ENCODE peak calls at places on chromosomes 16 and 17, in four cellular contexts. I, N, E and D are unnamed samples.

GRCh38 chr16:22353933-22354541 is 20.4 kb downstream of the CDR2 start:
- DNase-seq in I (no peak), N (no peak), E (peak), D (no peak)

GRCh38 chr17:2745317-2746037 is 4.0 kb downstream of the CCDC92B start:
- DNase-seq in E (no peak), I (no peak), N (no peak), D (no peak)

GRCh38 chr17:36869441-36869840 is 67.8 kb upstream of the LHX1 start:
- DNase-seq in N (no peak), E (no peak), I (no peak), D (no peak)

GRCh38 chr17:13362341-13363122 is 239.2 kb downstream of the HS3ST3A1 start:
- DNase-seq in E (no peak), I (no peak), N (no peak), D (no peak)

GRCh38 chr16:229731-230281 is 557 bp upstream of the LUC7L start:
- DNase-seq in I (no peak), E (no peak), N (no peak), D (no peak)

GRCh38 chr17:50257574-50258224 is 16.6 kb upstream of the TMEM92 start:
- DNase-seq in I (no peak), N (no peak), E (no peak), D (peak)

GRCh38 chr17:9016941-9017552 is 4.3 kb upstream of the NTN1 start:
- DNase-seq in I (no peak), N (no peak), E (no peak), D (no peak)

GRCh38 chr17:2484876-2485275 is 26.8 kb downstream of the METTL16 start:
- DNase-seq in N (no peak), E (no peak), I (no peak), D (peak)

GRCh38 chr17:3845361-3845753 is 689 bp downstream of the NCBP3 start:
- DNase-seq in N (peak), E (no peak), I (no peak), D (no peak)

GRCh38 chr17:28579526-28579925 is 2.8 kb upstream of the ALDOC start:
- DNase-seq in N (no peak), I (no peak), E (no peak), D (no peak)

GRCh38 chr16:72560617-72561016 is 388.7 kb upstream of the PMFBP1 start:
- DNase-seq in E (peak), N (no peak), I (no peak), D (peak)

GRCh38 chr17:73343168-73343634 is 31.4 kb upstream of the CDC42EP4 start:
- DNase-seq in I (no peak), E (no peak), N (no peak), D (no peak)

GRCh38 chr16:78566397-78567073 is 467.1 kb downstream of the WWOX start:
- DNase-seq in I (no peak), N (no peak), E (no peak), D (no peak)

GRCh38 chr16:27322858-27323780 is 9.3 kb downstream of the IL4R start:
- DNase-seq in I (no peak), E (peak), N (no peak), D (no peak)

GRCh38 chr17:3802461-3803307 is 1.7 kb upstream of the ITGAE start:
- DNase-seq in E (peak), N (no peak), I (no peak), D (no peak)

GRCh38 chr17:34246436-34246835 is 8.6 kb upstream of the CCL2 start:
- DNase-seq in N (no peak), I (no peak), E (no peak), D (no peak)

GRCh38 chr16:50638816-50639670 is 42.1 kb downstream of the SNX20 start:
- DNase-seq in E (no peak), N (no peak), I (no peak), D (no peak)

GRCh38 chr16:74607967-74608356 is 1.0 kb upstream of the GLG1 start:
- DNase-seq in E (no peak), N (no peak), I (no peak), D (peak)

GRCh38 chr16:82091225-82091624 is 56.2 kb downstream of the HSD17B2 start:
- DNase-seq in E (no peak), I (no peak), N (no peak), D (no peak)

GRCh38 chr16:71185366-71185765 is 45.2 kb downstream of the HYDIN start:
- DNase-seq in I (no peak), E (no peak), N (no peak), D (no peak)

GRCh38 chr17:62967111-62967449 is 1.0 kb downstream of the TANC2 start:
- DNase-seq in N (no peak), I (no peak), E (no peak), D (no peak)

GRCh38 chr17:62965649-62966425 is at the start of gene TANC2:
- DNase-seq in N (peak), E (peak), I (peak), D (peak)

GRCh38 chr17:62964506-62964905 is 1.5 kb upstream of the TANC2 start:
- DNase-seq in E (no peak), I (no peak), N (no peak), D (no peak)

GRCh38 chr17:62966426-62967110 is 533 bp downstream of the TANC2 start:
- DNase-seq in E (no peak), I (no peak), N (peak), D (peak)

DNA sequence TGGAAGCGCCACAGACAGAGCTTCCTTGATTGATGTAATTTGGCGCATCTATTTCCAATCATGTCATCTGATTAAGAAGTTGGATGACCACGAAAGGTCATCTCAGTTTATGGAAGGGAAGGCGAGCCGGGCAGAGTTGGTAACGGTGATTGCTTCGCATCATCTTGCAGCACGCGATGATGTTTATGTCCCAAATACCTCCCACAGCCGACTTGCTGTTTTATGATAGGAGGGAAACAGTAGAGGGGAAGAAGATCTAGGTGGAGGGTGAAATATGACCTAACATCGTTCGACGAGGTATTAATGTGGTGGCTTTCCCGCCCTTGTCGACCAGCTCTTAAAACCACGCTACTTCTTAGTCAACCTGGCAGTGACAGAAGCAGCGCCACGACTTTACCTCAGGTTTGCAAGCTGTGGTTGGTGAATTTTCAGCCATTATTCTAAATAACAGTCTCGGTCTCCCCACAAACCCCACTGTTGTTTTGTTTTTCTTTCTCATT is 836 bp upstream of the TANC2 start:
- DNase-seq in N (no peak), E (no peak), I (no peak), D (peak)
- TF ChIP-seq BHLHE40 in N (no peak), E (no peak), I (no peak), D (no peak)

GRCh38 chr17:51434434-51435170 is 174.3 kb downstream of the UTP18 start:
- DNase-seq in N (no peak), I (no peak), E (no peak), D (no peak)
- TF ChIP-seq BHLHE40 in N (no peak), I (no peak), E (no peak), D (no peak)

GRCh38 chr16:8510160-8510559 is 80.2 kb downstream of the TMEM114 start:
- DNase-seq in N (no peak), I (no peak), E (no peak), D (no peak)

GRCh38 chr16:8505327-8505991 is 84.9 kb downstream of the TMEM114 start:
- DNase-seq in E (no peak), N (no peak), I (no peak), D (no peak)
- TF ChIP-seq BHLHE40 in E (no peak), N (no peak), I (no peak), D (no peak)

DNA sequence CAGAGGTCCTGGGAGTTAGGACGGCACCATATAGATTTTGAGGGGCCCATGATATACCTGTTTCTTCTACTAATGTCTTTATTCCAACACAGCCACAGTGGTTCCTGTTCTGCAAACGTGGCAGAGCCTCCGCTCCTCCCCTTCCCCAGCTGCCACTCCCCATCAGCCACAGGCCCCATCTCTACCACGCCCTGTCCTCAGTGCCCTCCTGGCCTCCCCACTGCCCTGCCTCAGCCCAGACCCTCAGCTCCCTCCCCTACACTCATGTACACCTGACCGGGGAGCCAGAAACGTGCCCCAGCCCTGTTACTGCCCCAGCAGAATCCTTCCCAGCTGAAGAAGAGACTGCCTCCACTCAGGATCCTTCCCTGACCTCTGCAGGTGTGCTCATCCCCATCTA is 11.9 kb upstream of the RBFOX3 start:
- DNase-seq in N (no peak), I (no peak), E (no peak), D (no peak)
- TF ChIP-seq BHLHE40 in N (no peak), I (no peak), E (no peak), D (no peak)

GRCh38 chr16:57507414-57508083 is 21.3 kb upstream of the DOK4 start:
- DNase-seq in N (no peak), I (no peak), E (no peak), D (no peak)
- TF ChIP-seq BHLHE40 in N (no peak), I (no peak), E (no peak), D (no peak)

GRCh38 chr16:30144017-30144416 is 21.0 kb upstream of the MAPK3 start:
- DNase-seq in I (no peak), N (no peak), E (no peak), D (no peak)

GRCh38 chr16:30142672-30143346 is 19.8 kb upstream of the MAPK3 start:
- DNase-seq in E (peak), I (peak), N (no peak), D (no peak)

GRCh38 chr16:30143347-30143702 is 20.3 kb upstream of the MAPK3 start:
- DNase-seq in N (no peak), I (no peak), E (no peak), D (no peak)

GRCh38 chr16:30145692-30146091 is 22.7 kb upstream of the MAPK3 start:
- DNase-seq in N (no peak), I (no peak), E (no peak), D (no peak)

GRCh38 chr16:30144917-30145316 is 21.9 kb upstream of the MAPK3 start:
- DNase-seq in I (no peak), E (no peak), N (no peak), D (no peak)
- TF ChIP-seq BHLHE40 in I (no peak), E (no peak), N (no peak), D (no peak)

GRCh38 chr16:67661101-67661661 is 421 bp downstream of the PARD6A start:
- DNase-seq in N (peak), E (no peak), I (no peak), D (no peak)
- TF ChIP-seq BHLHE40 in N (no peak), E (no peak), I (no peak), D (no peak)